ENCODE peak calls at places on chromosome 13, in ten cellular contexts. One of them, this sample, is unnamed.

GRCh38 chr13:71871180-71871754 is 4.3 kb upstream of the DACH1 start:
- DNase-seq in ureter: no peak
- DNase-seq in HS-5: no peak
- DNase-seq in ovary: no peak
- DNase-seq in amygdala: no peak
- DNase-seq in Peyer's patch: no peak
- DNase-seq in choroid plexus epithelial cell: no peak
- DNase-seq in HEK293T: no peak
- DNase-seq in activated CD8-positive, alpha-beta memory T cell treated with anti-CD3 and anti-CD28 coated beads, Interleukin-2, amount 50 U/mL, for 4 hours: no peak
- DNase-seq in stimulated activated effector memory CD8-positive, alpha-beta T cell treated with anti-CD3 and anti-CD28 coated beads, Interleukin-12 subunit alpha, Interleukin-12 subunit beta, amount 100 ng/mL, for 72 hours: no peak
- DNase-seq in this sample: no peak

GRCh38 chr13:34849406-34849805 is 92.7 kb upstream of the NBEA start:
- DNase-seq in ureter: no peak
- DNase-seq in HS-5: no peak
- DNase-seq in ovary: no peak
- DNase-seq in amygdala: no peak
- DNase-seq in Peyer's patch: no peak
- DNase-seq in choroid plexus epithelial cell: no peak
- DNase-seq in HEK293T: no peak
- DNase-seq in activated CD8-positive, alpha-beta memory T cell treated with anti-CD3 and anti-CD28 coated beads, Interleukin-2, amount 50 U/mL, for 4 hours: no peak
- DNase-seq in stimulated activated effector memory CD8-positive, alpha-beta T cell treated with anti-CD3 and anti-CD28 coated beads, Interleukin-12 subunit alpha, Interleukin-12 subunit beta, amount 100 ng/mL, for 72 hours: no peak
- DNase-seq in this sample: no peak

GRCh38 chr13:70812481-70812880 is 704.2 kb upstream of the KLHL1 start:
- DNase-seq in ureter: no peak
- DNase-seq in HS-5: peak; percentile 30
- DNase-seq in ovary: no peak
- DNase-seq in amygdala: no peak
- DNase-seq in Peyer's patch: no peak
- DNase-seq in choroid plexus epithelial cell: peak; percentile 43
- DNase-seq in HEK293T: no peak
- DNase-seq in activated CD8-positive, alpha-beta memory T cell treated with anti-CD3 and anti-CD28 coated beads, Interleukin-2, amount 50 U/mL, for 4 hours: no peak
- DNase-seq in stimulated activated effector memory CD8-positive, alpha-beta T cell treated with anti-CD3 and anti-CD28 coated beads, Interleukin-12 subunit alpha, Interleukin-12 subunit beta, amount 100 ng/mL, for 72 hours: no peak
- DNase-seq in this sample: no peak

GRCh38 chr13:110458594-110459365 is 102.7 kb downstream of the RAB20 start:
- DNase-seq in ureter: no peak
- DNase-seq in HS-5: no peak
- DNase-seq in ovary: no peak
- DNase-seq in amygdala: no peak
- DNase-seq in Peyer's patch: no peak
- DNase-seq in choroid plexus epithelial cell: no peak
- DNase-seq in HEK293T: no peak
- DNase-seq in activated CD8-positive, alpha-beta memory T cell treated with anti-CD3 and anti-CD28 coated beads, Interleukin-2, amount 50 U/mL, for 4 hours: no peak
- DNase-seq in stimulated activated effector memory CD8-positive, alpha-beta T cell treated with anti-CD3 and anti-CD28 coated beads, Interleukin-12 subunit alpha, Interleukin-12 subunit beta, amount 100 ng/mL, for 72 hours: no peak
- DNase-seq in this sample: no peak

GRCh38 chr13:50375792-50376191 is 360.5 kb downstream of the KCNRG start:
- DNase-seq in ureter: no peak
- DNase-seq in HS-5: no peak
- DNase-seq in ovary: no peak
- DNase-seq in amygdala: no peak
- DNase-seq in Peyer's patch: no peak
- DNase-seq in choroid plexus epithelial cell: peak; percentile 49
- DNase-seq in HEK293T: no peak
- DNase-seq in activated CD8-positive, alpha-beta memory T cell treated with anti-CD3 and anti-CD28 coated beads, Interleukin-2, amount 50 U/mL, for 4 hours: no peak
- DNase-seq in stimulated activated effector memory CD8-positive, alpha-beta T cell treated with anti-CD3 and anti-CD28 coated beads, Interleukin-12 subunit alpha, Interleukin-12 subunit beta, amount 100 ng/mL, for 72 hours: no peak
- DNase-seq in this sample: peak; percentile 44

GRCh38 chr13:27007166-27007565 is 164.4 kb downstream of the USP12 start:
- DNase-seq in ureter: peak; percentile 40
- DNase-seq in HS-5: no peak
- DNase-seq in ovary: no peak
- DNase-seq in amygdala: no peak
- DNase-seq in Peyer's patch: no peak
- DNase-seq in choroid plexus epithelial cell: no peak
- DNase-seq in HEK293T: no peak
- DNase-seq in activated CD8-positive, alpha-beta memory T cell treated with anti-CD3 and anti-CD28 coated beads, Interleukin-2, amount 50 U/mL, for 4 hours: no peak
- DNase-seq in stimulated activated effector memory CD8-positive, alpha-beta T cell treated with anti-CD3 and anti-CD28 coated beads, Interleukin-12 subunit alpha, Interleukin-12 subunit beta, amount 100 ng/mL, for 72 hours: no peak
- DNase-seq in this sample: no peak

GRCh38 chr13:97267418-97268059 is 45.4 kb downstream of the MBNL2 start:
- DNase-seq in ureter: no peak
- DNase-seq in HS-5: no peak
- DNase-seq in ovary: no peak
- DNase-seq in amygdala: no peak
- DNase-seq in Peyer's patch: no peak
- DNase-seq in choroid plexus epithelial cell: no peak
- DNase-seq in HEK293T: no peak
- DNase-seq in activated CD8-positive, alpha-beta memory T cell treated with anti-CD3 and anti-CD28 coated beads, Interleukin-2, amount 50 U/mL, for 4 hours: no peak
- DNase-seq in stimulated activated effector memory CD8-positive, alpha-beta T cell treated with anti-CD3 and anti-CD28 coated beads, Interleukin-12 subunit alpha, Interleukin-12 subunit beta, amount 100 ng/mL, for 72 hours: no peak
- DNase-seq in this sample: no peak

GRCh38 chr13:25561842-25562241 is 190.1 kb downstream of the ATP8A2 start:
- DNase-seq in ureter: no peak
- DNase-seq in HS-5: no peak
- DNase-seq in ovary: no peak
- DNase-seq in amygdala: no peak
- DNase-seq in Peyer's patch: no peak
- DNase-seq in choroid plexus epithelial cell: no peak
- DNase-seq in HEK293T: no peak
- DNase-seq in activated CD8-positive, alpha-beta memory T cell treated with anti-CD3 and anti-CD28 coated beads, Interleukin-2, amount 50 U/mL, for 4 hours: no peak
- DNase-seq in stimulated activated effector memory CD8-positive, alpha-beta T cell treated with anti-CD3 and anti-CD28 coated beads, Interleukin-12 subunit alpha, Interleukin-12 subunit beta, amount 100 ng/mL, for 72 hours: no peak
- DNase-seq in this sample: no peak

GRCh38 chr13:52026246-52026626 is 1.7 kb downstream of the UTP14C start:
- DNase-seq in ureter: no peak
- DNase-seq in HS-5: no peak
- DNase-seq in ovary: no peak
- DNase-seq in amygdala: no peak
- DNase-seq in Peyer's patch: no peak
- DNase-seq in choroid plexus epithelial cell: no peak
- DNase-seq in HEK293T: no peak
- DNase-seq in activated CD8-positive, alpha-beta memory T cell treated with anti-CD3 and anti-CD28 coated beads, Interleukin-2, amount 50 U/mL, for 4 hours: no peak
- DNase-seq in stimulated activated effector memory CD8-positive, alpha-beta T cell treated with anti-CD3 and anti-CD28 coated beads, Interleukin-12 subunit alpha, Interleukin-12 subunit beta, amount 100 ng/mL, for 72 hours: no peak
- DNase-seq in this sample: no peak

GRCh38 chr13:84917252-84917878 is 881.9 kb downstream of the SLITRK6 start:
- DNase-seq in ureter: no peak
- DNase-seq in HS-5: no peak
- DNase-seq in ovary: no peak
- DNase-seq in amygdala: no peak
- DNase-seq in Peyer's patch: no peak
- DNase-seq in choroid plexus epithelial cell: peak; percentile 41
- DNase-seq in HEK293T: no peak
- DNase-seq in activated CD8-positive, alpha-beta memory T cell treated with anti-CD3 and anti-CD28 coated beads, Interleukin-2, amount 50 U/mL, for 4 hours: no peak
- DNase-seq in stimulated activated effector memory CD8-positive, alpha-beta T cell treated with anti-CD3 and anti-CD28 coated beads, Interleukin-12 subunit alpha, Interleukin-12 subunit beta, amount 100 ng/mL, for 72 hours: no peak
- DNase-seq in this sample: peak; percentile 10

GRCh38 chr13:27772651-27773425 is 19.4 kb upstream of the GSX1 start:
- DNase-seq in ureter: no peak
- DNase-seq in HS-5: no peak
- DNase-seq in ovary: no peak
- DNase-seq in amygdala: no peak
- DNase-seq in Peyer's patch: no peak
- DNase-seq in choroid plexus epithelial cell: no peak
- DNase-seq in HEK293T: no peak
- DNase-seq in activated CD8-positive, alpha-beta memory T cell treated with anti-CD3 and anti-CD28 coated beads, Interleukin-2, amount 50 U/mL, for 4 hours: no peak
- DNase-seq in stimulated activated effector memory CD8-positive, alpha-beta T cell treated with anti-CD3 and anti-CD28 coated beads, Interleukin-12 subunit alpha, Interleukin-12 subunit beta, amount 100 ng/mL, for 72 hours: no peak
- DNase-seq in this sample: no peak

GRCh38 chr13:43805681-43806128 is 18.9 kb upstream of the ENOX1 start:
- DNase-seq in ureter: no peak
- DNase-seq in HS-5: no peak
- DNase-seq in ovary: no peak
- DNase-seq in amygdala: no peak
- DNase-seq in Peyer's patch: no peak
- DNase-seq in choroid plexus epithelial cell: peak; percentile 42
- DNase-seq in HEK293T: no peak
- DNase-seq in activated CD8-positive, alpha-beta memory T cell treated with anti-CD3 and anti-CD28 coated beads, Interleukin-2, amount 50 U/mL, for 4 hours: no peak
- DNase-seq in stimulated activated effector memory CD8-positive, alpha-beta T cell treated with anti-CD3 and anti-CD28 coated beads, Interleukin-12 subunit alpha, Interleukin-12 subunit beta, amount 100 ng/mL, for 72 hours: no peak
- DNase-seq in this sample: no peak

GRCh38 chr13:51926528-51926885 is 64.7 kb downstream of the CCDC70 start:
- DNase-seq in ureter: no peak
- DNase-seq in HS-5: no peak
- DNase-seq in ovary: no peak
- DNase-seq in amygdala: no peak
- DNase-seq in Peyer's patch: no peak
- DNase-seq in choroid plexus epithelial cell: no peak
- DNase-seq in HEK293T: no peak
- DNase-seq in activated CD8-positive, alpha-beta memory T cell treated with anti-CD3 and anti-CD28 coated beads, Interleukin-2, amount 50 U/mL, for 4 hours: no peak
- DNase-seq in stimulated activated effector memory CD8-positive, alpha-beta T cell treated with anti-CD3 and anti-CD28 coated beads, Interleukin-12 subunit alpha, Interleukin-12 subunit beta, amount 100 ng/mL, for 72 hours: no peak
- DNase-seq in this sample: no peak

GRCh38 chr13:26062853-26063444 is 11.1 kb upstream of the SHISA2 start:
- DNase-seq in ureter: no peak
- DNase-seq in HS-5: no peak
- DNase-seq in ovary: no peak
- DNase-seq in amygdala: peak; percentile 42
- DNase-seq in Peyer's patch: no peak
- DNase-seq in choroid plexus epithelial cell: peak; percentile 84
- DNase-seq in HEK293T: peak; percentile 18
- DNase-seq in activated CD8-positive, alpha-beta memory T cell treated with anti-CD3 and anti-CD28 coated beads, Interleukin-2, amount 50 U/mL, for 4 hours: peak; percentile 36
- DNase-seq in stimulated activated effector memory CD8-positive, alpha-beta T cell treated with anti-CD3 and anti-CD28 coated beads, Interleukin-12 subunit alpha, Interleukin-12 subunit beta, amount 100 ng/mL, for 72 hours: no peak
- DNase-seq in this sample: peak; percentile 75

GRCh38 chr13:114089751-114090400 is 42.5 kb downstream of the RASA3 start:
- DNase-seq in ureter: no peak
- DNase-seq in HS-5: no peak
- DNase-seq in ovary: peak; percentile 7
- DNase-seq in amygdala: no peak
- DNase-seq in Peyer's patch: no peak
- DNase-seq in choroid plexus epithelial cell: no peak
- DNase-seq in HEK293T: no peak
- DNase-seq in activated CD8-positive, alpha-beta memory T cell treated with anti-CD3 and anti-CD28 coated beads, Interleukin-2, amount 50 U/mL, for 4 hours: no peak
- DNase-seq in stimulated activated effector memory CD8-positive, alpha-beta T cell treated with anti-CD3 and anti-CD28 coated beads, Interleukin-12 subunit alpha, Interleukin-12 subunit beta, amount 100 ng/mL, for 72 hours: no peak
- DNase-seq in this sample: no peak

GRCh38 chr13:29527916-29528315 is 67.6 kb downstream of the SLC7A1 start:
- DNase-seq in ureter: no peak
- DNase-seq in HS-5: no peak
- DNase-seq in ovary: no peak
- DNase-seq in amygdala: no peak
- DNase-seq in Peyer's patch: no peak
- DNase-seq in choroid plexus epithelial cell: no peak
- DNase-seq in HEK293T: no peak
- DNase-seq in activated CD8-positive, alpha-beta memory T cell treated with anti-CD3 and anti-CD28 coated beads, Interleukin-2, amount 50 U/mL, for 4 hours: no peak
- DNase-seq in stimulated activated effector memory CD8-positive, alpha-beta T cell treated with anti-CD3 and anti-CD28 coated beads, Interleukin-12 subunit alpha, Interleukin-12 subunit beta, amount 100 ng/mL, for 72 hours: no peak
- DNase-seq in this sample: no peak

GRCh38 chr13:30998548-30999140 is 66.2 kb downstream of the TEX26 start:
- DNase-seq in ureter: no peak
- DNase-seq in HS-5: no peak
- DNase-seq in ovary: no peak
- DNase-seq in amygdala: peak; percentile 4
- DNase-seq in Peyer's patch: no peak
- DNase-seq in choroid plexus epithelial cell: peak; percentile 69
- DNase-seq in HEK293T: no peak
- DNase-seq in activated CD8-positive, alpha-beta memory T cell treated with anti-CD3 and anti-CD28 coated beads, Interleukin-2, amount 50 U/mL, for 4 hours: no peak
- DNase-seq in stimulated activated effector memory CD8-positive, alpha-beta T cell treated with anti-CD3 and anti-CD28 coated beads, Interleukin-12 subunit alpha, Interleukin-12 subunit beta, amount 100 ng/mL, for 72 hours: no peak
- DNase-seq in this sample: peak; percentile 32

GRCh38 chr13:100533588-100534041 is 55.0 kb downstream of the GGACT start:
- DNase-seq in ureter: no peak
- DNase-seq in HS-5: no peak
- DNase-seq in ovary: no peak
- DNase-seq in amygdala: no peak
- DNase-seq in Peyer's patch: no peak
- DNase-seq in choroid plexus epithelial cell: no peak
- DNase-seq in HEK293T: no peak
- DNase-seq in activated CD8-positive, alpha-beta memory T cell treated with anti-CD3 and anti-CD28 coated beads, Interleukin-2, amount 50 U/mL, for 4 hours: no peak
- DNase-seq in stimulated activated effector memory CD8-positive, alpha-beta T cell treated with anti-CD3 and anti-CD28 coated beads, Interleukin-12 subunit alpha, Interleukin-12 subunit beta, amount 100 ng/mL, for 72 hours: no peak
- DNase-seq in this sample: no peak

GRCh38 chr13:58884353-58884752 is 1252.8 kb downstream of the PCDH17 start:
- DNase-seq in ureter: no peak
- DNase-seq in HS-5: no peak
- DNase-seq in ovary: no peak
- DNase-seq in amygdala: no peak
- DNase-seq in Peyer's patch: no peak
- DNase-seq in choroid plexus epithelial cell: no peak
- DNase-seq in HEK293T: no peak
- DNase-seq in activated CD8-positive, alpha-beta memory T cell treated with anti-CD3 and anti-CD28 coated beads, Interleukin-2, amount 50 U/mL, for 4 hours: no peak
- DNase-seq in stimulated activated effector memory CD8-positive, alpha-beta T cell treated with anti-CD3 and anti-CD28 coated beads, Interleukin-12 subunit alpha, Interleukin-12 subunit beta, amount 100 ng/mL, for 72 hours: no peak
- DNase-seq in this sample: peak; percentile 4

GRCh38 chr13:18959996-18960395 is 221.6 kb downstream of the TUBA3C start:
- DNase-seq in ureter: no peak
- DNase-seq in HS-5: no peak
- DNase-seq in ovary: no peak
- DNase-seq in amygdala: no peak
- DNase-seq in Peyer's patch: no peak
- DNase-seq in choroid plexus epithelial cell: no peak
- DNase-seq in HEK293T: no peak
- DNase-seq in activated CD8-positive, alpha-beta memory T cell treated with anti-CD3 and anti-CD28 coated beads, Interleukin-2, amount 50 U/mL, for 4 hours: no peak
- DNase-seq in stimulated activated effector memory CD8-positive, alpha-beta T cell treated with anti-CD3 and anti-CD28 coated beads, Interleukin-12 subunit alpha, Interleukin-12 subunit beta, amount 100 ng/mL, for 72 hours: no peak
- DNase-seq in this sample: no peak

GRCh38 chr13:50589651-50590054 is 253.8 kb downstream of the DLEU7 start:
- DNase-seq in ureter: no peak
- DNase-seq in HS-5: peak; percentile 59
- DNase-seq in ovary: no peak
- DNase-seq in amygdala: no peak
- DNase-seq in Peyer's patch: no peak
- DNase-seq in choroid plexus epithelial cell: peak; percentile 67
- DNase-seq in HEK293T: no peak
- DNase-seq in activated CD8-positive, alpha-beta memory T cell treated with anti-CD3 and anti-CD28 coated beads, Interleukin-2, amount 50 U/mL, for 4 hours: no peak
- DNase-seq in stimulated activated effector memory CD8-positive, alpha-beta T cell treated with anti-CD3 and anti-CD28 coated beads, Interleukin-12 subunit alpha, Interleukin-12 subunit beta, amount 100 ng/mL, for 72 hours: no peak
- DNase-seq in this sample: peak; percentile 79

GRCh38 chr13:93326427-93326826 is 99.8 kb downstream of the GPC6 start:
- DNase-seq in ureter: no peak
- DNase-seq in HS-5: no peak
- DNase-seq in ovary: no peak
- DNase-seq in amygdala: no peak
- DNase-seq in Peyer's patch: no peak
- DNase-seq in choroid plexus epithelial cell: no peak
- DNase-seq in HEK293T: no peak
- DNase-seq in activated CD8-positive, alpha-beta memory T cell treated with anti-CD3 and anti-CD28 coated beads, Interleukin-2, amount 50 U/mL, for 4 hours: no peak
- DNase-seq in stimulated activated effector memory CD8-positive, alpha-beta T cell treated with anti-CD3 and anti-CD28 coated beads, Interleukin-12 subunit alpha, Interleukin-12 subunit beta, amount 100 ng/mL, for 72 hours: no peak
- DNase-seq in this sample: no peak

GRCh38 chr13:112966776-112967175 is 2.2 kb upstream of the MCF2L start:
- DNase-seq in ureter: no peak
- DNase-seq in HS-5: no peak
- DNase-seq in ovary: no peak
- DNase-seq in amygdala: no peak
- DNase-seq in Peyer's patch: no peak
- DNase-seq in choroid plexus epithelial cell: no peak
- DNase-seq in HEK293T: no peak
- DNase-seq in activated CD8-positive, alpha-beta memory T cell treated with anti-CD3 and anti-CD28 coated beads, Interleukin-2, amount 50 U/mL, for 4 hours: no peak
- DNase-seq in stimulated activated effector memory CD8-positive, alpha-beta T cell treated with anti-CD3 and anti-CD28 coated beads, Interleukin-12 subunit alpha, Interleukin-12 subunit beta, amount 100 ng/mL, for 72 hours: no peak
- DNase-seq in this sample: no peak

GRCh38 chr13:49877629-49878218 is 58.4 kb downstream of the SPRYD7 start:
- DNase-seq in ureter: no peak
- DNase-seq in HS-5: no peak
- DNase-seq in ovary: no peak
- DNase-seq in amygdala: no peak
- DNase-seq in Peyer's patch: no peak
- DNase-seq in choroid plexus epithelial cell: peak; percentile 10
- DNase-seq in HEK293T: no peak
- DNase-seq in activated CD8-positive, alpha-beta memory T cell treated with anti-CD3 and anti-CD28 coated beads, Interleukin-2, amount 50 U/mL, for 4 hours: no peak
- DNase-seq in stimulated activated effector memory CD8-positive, alpha-beta T cell treated with anti-CD3 and anti-CD28 coated beads, Interleukin-12 subunit alpha, Interleukin-12 subunit beta, amount 100 ng/mL, for 72 hours: no peak
- DNase-seq in this sample: no peak

GRCh38 chr13:63190742-63191141 is 1775.1 kb upstream of the PCDH20 start:
- DNase-seq in ureter: no peak
- DNase-seq in HS-5: peak; percentile 6
- DNase-seq in ovary: no peak
- DNase-seq in amygdala: no peak
- DNase-seq in Peyer's patch: no peak
- DNase-seq in choroid plexus epithelial cell: peak; percentile 49
- DNase-seq in HEK293T: no peak
- DNase-seq in activated CD8-positive, alpha-beta memory T cell treated with anti-CD3 and anti-CD28 coated beads, Interleukin-2, amount 50 U/mL, for 4 hours: no peak
- DNase-seq in stimulated activated effector memory CD8-positive, alpha-beta T cell treated with anti-CD3 and anti-CD28 coated beads, Interleukin-12 subunit alpha, Interleukin-12 subunit beta, amount 100 ng/mL, for 72 hours: no peak
- DNase-seq in this sample: peak; percentile 22

GRCh38 chr13:50208826-50209335 is 193.6 kb downstream of the KCNRG start:
- DNase-seq in ureter: peak; percentile 45
- DNase-seq in HS-5: no peak
- DNase-seq in ovary: no peak
- DNase-seq in amygdala: no peak
- DNase-seq in Peyer's patch: peak; percentile 21
- DNase-seq in choroid plexus epithelial cell: peak; percentile 98
- DNase-seq in HEK293T: peak; percentile 58
- DNase-seq in activated CD8-positive, alpha-beta memory T cell treated with anti-CD3 and anti-CD28 coated beads, Interleukin-2, amount 50 U/mL, for 4 hours: no peak
- DNase-seq in stimulated activated effector memory CD8-positive, alpha-beta T cell treated with anti-CD3 and anti-CD28 coated beads, Interleukin-12 subunit alpha, Interleukin-12 subunit beta, amount 100 ng/mL, for 72 hours: no peak
- DNase-seq in this sample: peak; percentile 56

GRCh38 chr13:113932060-113932459 is 41.8 kb downstream of the C13orf46 start:
- DNase-seq in ureter: peak; percentile 36
- DNase-seq in HS-5: no peak
- DNase-seq in ovary: no peak
- DNase-seq in amygdala: no peak
- DNase-seq in Peyer's patch: no peak
- DNase-seq in choroid plexus epithelial cell: no peak
- DNase-seq in HEK293T: no peak
- DNase-seq in activated CD8-positive, alpha-beta memory T cell treated with anti-CD3 and anti-CD28 coated beads, Interleukin-2, amount 50 U/mL, for 4 hours: peak; percentile 8
- DNase-seq in stimulated activated effector memory CD8-positive, alpha-beta T cell treated with anti-CD3 and anti-CD28 coated beads, Interleukin-12 subunit alpha, Interleukin-12 subunit beta, amount 100 ng/mL, for 72 hours: no peak
- DNase-seq in this sample: no peak

GRCh38 chr13:45242070-45242469 is 41.2 kb upstream of the KCTD4 start:
- DNase-seq in ureter: no peak
- DNase-seq in HS-5: no peak
- DNase-seq in ovary: no peak
- DNase-seq in amygdala: no peak
- DNase-seq in Peyer's patch: no peak
- DNase-seq in choroid plexus epithelial cell: peak; percentile 73
- DNase-seq in HEK293T: no peak
- DNase-seq in activated CD8-positive, alpha-beta memory T cell treated with anti-CD3 and anti-CD28 coated beads, Interleukin-2, amount 50 U/mL, for 4 hours: no peak
- DNase-seq in stimulated activated effector memory CD8-positive, alpha-beta T cell treated with anti-CD3 and anti-CD28 coated beads, Interleukin-12 subunit alpha, Interleukin-12 subunit beta, amount 100 ng/mL, for 72 hours: no peak
- DNase-seq in this sample: peak; percentile 23